ENCODE peak calls at places on chromosomes 6 and 20, in nine cellular contexts. One of them, this sample, is unnamed.

GRCh38 chr6:45791600-45792168 is 224.0 kb downstream of the CLIC5 start:
- DNase-seq in stimulated activated CD4-positive, alpha-beta T cell treated with anti-CD3 and anti-CD28 coated beads, Interleukin-1b, Interleukin-23, amount 100 ng/mL, for 1 hour: no peak
- DNase-seq in cardiac muscle cell: no peak
- DNase-seq in OCI-LY7: no peak
- DNase-seq in activated CD4-positive, alpha-beta T cell treated with anti-CD3 and anti-CD28 coated beads, Interleukin-2, amount 50 U/mL, for 4 hours: no peak
- DNase-seq in memory B cell: no peak
- DNase-seq in caudate nucleus: no peak
- DNase-seq in NCI-H1105: no peak
- DNase-seq in fibroblast of the conjunctiva: no peak
- DNase-seq in this sample: no peak

GRCh38 chr6:89385156-89385667 is 26.9 kb downstream of the RRAGD start:
- DNase-seq in stimulated activated CD4-positive, alpha-beta T cell treated with anti-CD3 and anti-CD28 coated beads, Interleukin-1b, Interleukin-23, amount 100 ng/mL, for 1 hour: no peak
- DNase-seq in cardiac muscle cell: no peak
- DNase-seq in OCI-LY7: no peak
- DNase-seq in activated CD4-positive, alpha-beta T cell treated with anti-CD3 and anti-CD28 coated beads, Interleukin-2, amount 50 U/mL, for 4 hours: no peak
- DNase-seq in memory B cell: no peak
- DNase-seq in caudate nucleus: no peak
- DNase-seq in NCI-H1105: no peak
- DNase-seq in fibroblast of the conjunctiva: no peak
- DNase-seq in this sample: peak; percentile 33

GRCh38 chr6:1497593-1498105 is 108.3 kb downstream of the FOXF2 start:
- DNase-seq in stimulated activated CD4-positive, alpha-beta T cell treated with anti-CD3 and anti-CD28 coated beads, Interleukin-1b, Interleukin-23, amount 100 ng/mL, for 1 hour: no peak
- DNase-seq in cardiac muscle cell: no peak
- DNase-seq in OCI-LY7: no peak
- DNase-seq in activated CD4-positive, alpha-beta T cell treated with anti-CD3 and anti-CD28 coated beads, Interleukin-2, amount 50 U/mL, for 4 hours: no peak
- DNase-seq in memory B cell: no peak
- DNase-seq in caudate nucleus: peak; percentile 21
- DNase-seq in NCI-H1105: no peak
- DNase-seq in fibroblast of the conjunctiva: no peak
- DNase-seq in this sample: no peak

GRCh38 chr6:31776961-31777666 is at the start of gene VWA7:
- DNase-seq in stimulated activated CD4-positive, alpha-beta T cell treated with anti-CD3 and anti-CD28 coated beads, Interleukin-1b, Interleukin-23, amount 100 ng/mL, for 1 hour: peak; percentile 58
- DNase-seq in cardiac muscle cell: peak; percentile 94
- DNase-seq in OCI-LY7: no peak
- DNase-seq in activated CD4-positive, alpha-beta T cell treated with anti-CD3 and anti-CD28 coated beads, Interleukin-2, amount 50 U/mL, for 4 hours: peak; percentile 70
- DNase-seq in memory B cell: peak; percentile 60
- DNase-seq in caudate nucleus: no peak
- DNase-seq in NCI-H1105: peak; percentile 72
- DNase-seq in fibroblast of the conjunctiva: peak; percentile 37
- DNase-seq in this sample: peak; percentile 50

GRCh38 chr20:10040070-10040970 is 5.5 kb downstream of the ANKEF1 start:
- DNase-seq in stimulated activated CD4-positive, alpha-beta T cell treated with anti-CD3 and anti-CD28 coated beads, Interleukin-1b, Interleukin-23, amount 100 ng/mL, for 1 hour: no peak
- DNase-seq in cardiac muscle cell: no peak
- DNase-seq in OCI-LY7: no peak
- DNase-seq in activated CD4-positive, alpha-beta T cell treated with anti-CD3 and anti-CD28 coated beads, Interleukin-2, amount 50 U/mL, for 4 hours: no peak
- DNase-seq in memory B cell: no peak
- DNase-seq in caudate nucleus: no peak
- DNase-seq in NCI-H1105: no peak
- DNase-seq in fibroblast of the conjunctiva: no peak
- DNase-seq in this sample: no peak

GRCh38 chr20:22352019-22352418 is 232.4 kb downstream of the FOXA2 start:
- DNase-seq in stimulated activated CD4-positive, alpha-beta T cell treated with anti-CD3 and anti-CD28 coated beads, Interleukin-1b, Interleukin-23, amount 100 ng/mL, for 1 hour: no peak
- DNase-seq in cardiac muscle cell: no peak
- DNase-seq in OCI-LY7: no peak
- DNase-seq in activated CD4-positive, alpha-beta T cell treated with anti-CD3 and anti-CD28 coated beads, Interleukin-2, amount 50 U/mL, for 4 hours: no peak
- DNase-seq in memory B cell: no peak
- DNase-seq in caudate nucleus: no peak
- DNase-seq in NCI-H1105: no peak
- DNase-seq in fibroblast of the conjunctiva: no peak
- DNase-seq in this sample: no peak

GRCh38 chr20:59745201-59745600 is 140.9 kb downstream of the PHACTR3 start:
- DNase-seq in stimulated activated CD4-positive, alpha-beta T cell treated with anti-CD3 and anti-CD28 coated beads, Interleukin-1b, Interleukin-23, amount 100 ng/mL, for 1 hour: no peak
- DNase-seq in cardiac muscle cell: no peak
- DNase-seq in OCI-LY7: no peak
- DNase-seq in activated CD4-positive, alpha-beta T cell treated with anti-CD3 and anti-CD28 coated beads, Interleukin-2, amount 50 U/mL, for 4 hours: no peak
- DNase-seq in memory B cell: no peak
- DNase-seq in caudate nucleus: no peak
- DNase-seq in NCI-H1105: no peak
- DNase-seq in fibroblast of the conjunctiva: no peak
- DNase-seq in this sample: no peak

GRCh38 chr20:46366826-46367225 is 39.6 kb downstream of the ELMO2 start:
- DNase-seq in stimulated activated CD4-positive, alpha-beta T cell treated with anti-CD3 and anti-CD28 coated beads, Interleukin-1b, Interleukin-23, amount 100 ng/mL, for 1 hour: no peak
- DNase-seq in cardiac muscle cell: no peak
- DNase-seq in OCI-LY7: no peak
- DNase-seq in activated CD4-positive, alpha-beta T cell treated with anti-CD3 and anti-CD28 coated beads, Interleukin-2, amount 50 U/mL, for 4 hours: no peak
- DNase-seq in memory B cell: no peak
- DNase-seq in caudate nucleus: no peak
- DNase-seq in NCI-H1105: no peak
- DNase-seq in fibroblast of the conjunctiva: no peak
- DNase-seq in this sample: no peak

GRCh38 chr6:79538481-79538971 is 1.3 kb upstream of the LCA5 start:
- DNase-seq in stimulated activated CD4-positive, alpha-beta T cell treated with anti-CD3 and anti-CD28 coated beads, Interleukin-1b, Interleukin-23, amount 100 ng/mL, for 1 hour: no peak
- DNase-seq in cardiac muscle cell: no peak
- DNase-seq in OCI-LY7: no peak
- DNase-seq in activated CD4-positive, alpha-beta T cell treated with anti-CD3 and anti-CD28 coated beads, Interleukin-2, amount 50 U/mL, for 4 hours: no peak
- DNase-seq in memory B cell: no peak
- DNase-seq in caudate nucleus: no peak
- DNase-seq in NCI-H1105: no peak
- DNase-seq in fibroblast of the conjunctiva: no peak
- DNase-seq in this sample: no peak

GRCh38 chr6:31125586-31126363 is 5.5 kb upstream of the CDSN start:
- DNase-seq in stimulated activated CD4-positive, alpha-beta T cell treated with anti-CD3 and anti-CD28 coated beads, Interleukin-1b, Interleukin-23, amount 100 ng/mL, for 1 hour: no peak
- DNase-seq in cardiac muscle cell: no peak
- DNase-seq in OCI-LY7: no peak
- DNase-seq in activated CD4-positive, alpha-beta T cell treated with anti-CD3 and anti-CD28 coated beads, Interleukin-2, amount 50 U/mL, for 4 hours: no peak
- DNase-seq in memory B cell: no peak
- DNase-seq in caudate nucleus: no peak
- DNase-seq in NCI-H1105: no peak
- DNase-seq in fibroblast of the conjunctiva: no peak
- DNase-seq in this sample: no peak

GRCh38 chr6:104862456-104862855 is 2.7 kb upstream of the HACE1 start:
- DNase-seq in stimulated activated CD4-positive, alpha-beta T cell treated with anti-CD3 and anti-CD28 coated beads, Interleukin-1b, Interleukin-23, amount 100 ng/mL, for 1 hour: no peak
- DNase-seq in cardiac muscle cell: no peak
- DNase-seq in OCI-LY7: no peak
- DNase-seq in activated CD4-positive, alpha-beta T cell treated with anti-CD3 and anti-CD28 coated beads, Interleukin-2, amount 50 U/mL, for 4 hours: no peak
- DNase-seq in memory B cell: no peak
- DNase-seq in caudate nucleus: no peak
- DNase-seq in NCI-H1105: no peak
- DNase-seq in fibroblast of the conjunctiva: no peak
- DNase-seq in this sample: no peak

GRCh38 chr20:7585126-7585679 is 355.1 kb downstream of the HAO1 start:
- DNase-seq in stimulated activated CD4-positive, alpha-beta T cell treated with anti-CD3 and anti-CD28 coated beads, Interleukin-1b, Interleukin-23, amount 100 ng/mL, for 1 hour: no peak
- DNase-seq in cardiac muscle cell: no peak
- DNase-seq in OCI-LY7: no peak
- DNase-seq in activated CD4-positive, alpha-beta T cell treated with anti-CD3 and anti-CD28 coated beads, Interleukin-2, amount 50 U/mL, for 4 hours: no peak
- DNase-seq in memory B cell: no peak
- DNase-seq in caudate nucleus: no peak
- DNase-seq in NCI-H1105: no peak
- DNase-seq in fibroblast of the conjunctiva: no peak
- DNase-seq in this sample: no peak

GRCh38 chr6:11042025-11042749 is 1.9 kb downstream of the ELOVL2 start:
- DNase-seq in stimulated activated CD4-positive, alpha-beta T cell treated with anti-CD3 and anti-CD28 coated beads, Interleukin-1b, Interleukin-23, amount 100 ng/mL, for 1 hour: no peak
- DNase-seq in cardiac muscle cell: no peak
- DNase-seq in OCI-LY7: no peak
- DNase-seq in activated CD4-positive, alpha-beta T cell treated with anti-CD3 and anti-CD28 coated beads, Interleukin-2, amount 50 U/mL, for 4 hours: no peak
- DNase-seq in memory B cell: no peak
- DNase-seq in caudate nucleus: no peak
- DNase-seq in NCI-H1105: no peak
- DNase-seq in fibroblast of the conjunctiva: no peak
- DNase-seq in this sample: no peak

GRCh38 chr6:64376394-64376793 is 740.8 kb downstream of the PHF3 start:
- DNase-seq in stimulated activated CD4-positive, alpha-beta T cell treated with anti-CD3 and anti-CD28 coated beads, Interleukin-1b, Interleukin-23, amount 100 ng/mL, for 1 hour: no peak
- DNase-seq in cardiac muscle cell: peak; percentile 30
- DNase-seq in OCI-LY7: no peak
- DNase-seq in activated CD4-positive, alpha-beta T cell treated with anti-CD3 and anti-CD28 coated beads, Interleukin-2, amount 50 U/mL, for 4 hours: no peak
- DNase-seq in memory B cell: no peak
- DNase-seq in caudate nucleus: no peak
- DNase-seq in NCI-H1105: no peak
- DNase-seq in fibroblast of the conjunctiva: no peak
- DNase-seq in this sample: no peak

GRCh38 chr20:36173451-36173933 is 19.0 kb downstream of the EPB41L1 start:
- DNase-seq in stimulated activated CD4-positive, alpha-beta T cell treated with anti-CD3 and anti-CD28 coated beads, Interleukin-1b, Interleukin-23, amount 100 ng/mL, for 1 hour: no peak
- DNase-seq in cardiac muscle cell: peak; percentile 93
- DNase-seq in OCI-LY7: no peak
- DNase-seq in activated CD4-positive, alpha-beta T cell treated with anti-CD3 and anti-CD28 coated beads, Interleukin-2, amount 50 U/mL, for 4 hours: no peak
- DNase-seq in memory B cell: no peak
- DNase-seq in caudate nucleus: no peak
- DNase-seq in NCI-H1105: no peak
- DNase-seq in fibroblast of the conjunctiva: no peak
- DNase-seq in this sample: peak; percentile 32

GRCh38 chr6:35386989-35387388 is 44.6 kb downstream of the PPARD start:
- DNase-seq in stimulated activated CD4-positive, alpha-beta T cell treated with anti-CD3 and anti-CD28 coated beads, Interleukin-1b, Interleukin-23, amount 100 ng/mL, for 1 hour: no peak
- DNase-seq in cardiac muscle cell: no peak
- DNase-seq in OCI-LY7: peak; percentile 77
- DNase-seq in activated CD4-positive, alpha-beta T cell treated with anti-CD3 and anti-CD28 coated beads, Interleukin-2, amount 50 U/mL, for 4 hours: no peak
- DNase-seq in memory B cell: no peak
- DNase-seq in caudate nucleus: no peak
- DNase-seq in NCI-H1105: no peak
- DNase-seq in fibroblast of the conjunctiva: no peak
- DNase-seq in this sample: no peak

GRCh38 chr6:11868392-11868791 is 89.8 kb upstream of the ADTRP start:
- DNase-seq in stimulated activated CD4-positive, alpha-beta T cell treated with anti-CD3 and anti-CD28 coated beads, Interleukin-1b, Interleukin-23, amount 100 ng/mL, for 1 hour: no peak
- DNase-seq in cardiac muscle cell: no peak
- DNase-seq in OCI-LY7: no peak
- DNase-seq in activated CD4-positive, alpha-beta T cell treated with anti-CD3 and anti-CD28 coated beads, Interleukin-2, amount 50 U/mL, for 4 hours: no peak
- DNase-seq in memory B cell: no peak
- DNase-seq in caudate nucleus: no peak
- DNase-seq in NCI-H1105: no peak
- DNase-seq in fibroblast of the conjunctiva: no peak
- DNase-seq in this sample: no peak

GRCh38 chr6:126955621-126956020 is 162.8 kb upstream of the RSPO3 start:
- DNase-seq in stimulated activated CD4-positive, alpha-beta T cell treated with anti-CD3 and anti-CD28 coated beads, Interleukin-1b, Interleukin-23, amount 100 ng/mL, for 1 hour: no peak
- DNase-seq in cardiac muscle cell: no peak
- DNase-seq in OCI-LY7: no peak
- DNase-seq in activated CD4-positive, alpha-beta T cell treated with anti-CD3 and anti-CD28 coated beads, Interleukin-2, amount 50 U/mL, for 4 hours: no peak
- DNase-seq in memory B cell: no peak
- DNase-seq in caudate nucleus: no peak
- DNase-seq in NCI-H1105: peak; percentile 18
- DNase-seq in fibroblast of the conjunctiva: no peak
- DNase-seq in this sample: no peak

GRCh38 chr6:26571592-26572296 is 25.0 kb upstream of the ABT1 start:
- DNase-seq in stimulated activated CD4-positive, alpha-beta T cell treated with anti-CD3 and anti-CD28 coated beads, Interleukin-1b, Interleukin-23, amount 100 ng/mL, for 1 hour: no peak
- DNase-seq in cardiac muscle cell: peak; percentile 72
- DNase-seq in OCI-LY7: no peak
- DNase-seq in activated CD4-positive, alpha-beta T cell treated with anti-CD3 and anti-CD28 coated beads, Interleukin-2, amount 50 U/mL, for 4 hours: no peak
- DNase-seq in memory B cell: no peak
- DNase-seq in caudate nucleus: no peak
- DNase-seq in NCI-H1105: peak; percentile 54
- DNase-seq in fibroblast of the conjunctiva: peak; percentile 81
- DNase-seq in this sample: no peak

GRCh38 chr20:40416274-40416673 is 272.8 kb downstream of the MAFB start:
- DNase-seq in stimulated activated CD4-positive, alpha-beta T cell treated with anti-CD3 and anti-CD28 coated beads, Interleukin-1b, Interleukin-23, amount 100 ng/mL, for 1 hour: no peak
- DNase-seq in cardiac muscle cell: no peak
- DNase-seq in OCI-LY7: no peak
- DNase-seq in activated CD4-positive, alpha-beta T cell treated with anti-CD3 and anti-CD28 coated beads, Interleukin-2, amount 50 U/mL, for 4 hours: no peak
- DNase-seq in memory B cell: no peak
- DNase-seq in caudate nucleus: no peak
- DNase-seq in NCI-H1105: no peak
- DNase-seq in fibroblast of the conjunctiva: no peak
- DNase-seq in this sample: no peak

GRCh38 chr6:146050168-146050567 is 21.3 kb downstream of the GRM1 start:
- DNase-seq in stimulated activated CD4-positive, alpha-beta T cell treated with anti-CD3 and anti-CD28 coated beads, Interleukin-1b, Interleukin-23, amount 100 ng/mL, for 1 hour: no peak
- DNase-seq in cardiac muscle cell: no peak
- DNase-seq in OCI-LY7: no peak
- DNase-seq in activated CD4-positive, alpha-beta T cell treated with anti-CD3 and anti-CD28 coated beads, Interleukin-2, amount 50 U/mL, for 4 hours: no peak
- DNase-seq in memory B cell: no peak
- DNase-seq in caudate nucleus: no peak
- DNase-seq in NCI-H1105: no peak
- DNase-seq in fibroblast of the conjunctiva: no peak
- DNase-seq in this sample: no peak

GRCh38 chr20:24694727-24695528 is 225.5 kb downstream of the SYNDIG1 start:
- DNase-seq in stimulated activated CD4-positive, alpha-beta T cell treated with anti-CD3 and anti-CD28 coated beads, Interleukin-1b, Interleukin-23, amount 100 ng/mL, for 1 hour: no peak
- DNase-seq in cardiac muscle cell: no peak
- DNase-seq in OCI-LY7: no peak
- DNase-seq in activated CD4-positive, alpha-beta T cell treated with anti-CD3 and anti-CD28 coated beads, Interleukin-2, amount 50 U/mL, for 4 hours: no peak
- DNase-seq in memory B cell: no peak
- DNase-seq in caudate nucleus: no peak
- DNase-seq in NCI-H1105: no peak
- DNase-seq in fibroblast of the conjunctiva: no peak
- DNase-seq in this sample: no peak

GRCh38 chr6:2562721-2563120 is 188.0 kb downstream of the MYLK4 start:
- DNase-seq in stimulated activated CD4-positive, alpha-beta T cell treated with anti-CD3 and anti-CD28 coated beads, Interleukin-1b, Interleukin-23, amount 100 ng/mL, for 1 hour: no peak
- DNase-seq in cardiac muscle cell: peak; percentile 21
- DNase-seq in OCI-LY7: no peak
- DNase-seq in activated CD4-positive, alpha-beta T cell treated with anti-CD3 and anti-CD28 coated beads, Interleukin-2, amount 50 U/mL, for 4 hours: no peak
- DNase-seq in memory B cell: no peak
- DNase-seq in caudate nucleus: no peak
- DNase-seq in NCI-H1105: no peak
- DNase-seq in fibroblast of the conjunctiva: no peak
- DNase-seq in this sample: no peak

GRCh38 chr6:37340639-37340943 is 13.2 kb upstream of the RNF8 start:
- DNase-seq in stimulated activated CD4-positive, alpha-beta T cell treated with anti-CD3 and anti-CD28 coated beads, Interleukin-1b, Interleukin-23, amount 100 ng/mL, for 1 hour: no peak
- DNase-seq in cardiac muscle cell: no peak
- DNase-seq in OCI-LY7: no peak
- DNase-seq in activated CD4-positive, alpha-beta T cell treated with anti-CD3 and anti-CD28 coated beads, Interleukin-2, amount 50 U/mL, for 4 hours: no peak
- DNase-seq in memory B cell: no peak
- DNase-seq in caudate nucleus: no peak
- DNase-seq in NCI-H1105: no peak
- DNase-seq in fibroblast of the conjunctiva: no peak
- DNase-seq in this sample: no peak

GRCh38 chr6:25026723-25027122 is 91.0 kb upstream of the RIPOR2 start:
- DNase-seq in stimulated activated CD4-positive, alpha-beta T cell treated with anti-CD3 and anti-CD28 coated beads, Interleukin-1b, Interleukin-23, amount 100 ng/mL, for 1 hour: no peak
- DNase-seq in cardiac muscle cell: no peak
- DNase-seq in OCI-LY7: peak; percentile 38
- DNase-seq in activated CD4-positive, alpha-beta T cell treated with anti-CD3 and anti-CD28 coated beads, Interleukin-2, amount 50 U/mL, for 4 hours: no peak
- DNase-seq in memory B cell: no peak
- DNase-seq in caudate nucleus: no peak
- DNase-seq in NCI-H1105: peak; percentile 38
- DNase-seq in fibroblast of the conjunctiva: no peak
- DNase-seq in this sample: no peak

GRCh38 chr20:49747707-49748524 is 34.2 kb upstream of the B4GALT5 start:
- DNase-seq in stimulated activated CD4-positive, alpha-beta T cell treated with anti-CD3 and anti-CD28 coated beads, Interleukin-1b, Interleukin-23, amount 100 ng/mL, for 1 hour: no peak
- DNase-seq in cardiac muscle cell: no peak
- DNase-seq in OCI-LY7: no peak
- DNase-seq in activated CD4-positive, alpha-beta T cell treated with anti-CD3 and anti-CD28 coated beads, Interleukin-2, amount 50 U/mL, for 4 hours: no peak
- DNase-seq in memory B cell: no peak
- DNase-seq in caudate nucleus: no peak
- DNase-seq in NCI-H1105: no peak
- DNase-seq in fibroblast of the conjunctiva: peak; percentile 51
- DNase-seq in this sample: no peak

GRCh38 chr6:160274846-160275510 is 16.4 kb upstream of the SLC22A2 start:
- DNase-seq in stimulated activated CD4-positive, alpha-beta T cell treated with anti-CD3 and anti-CD28 coated beads, Interleukin-1b, Interleukin-23, amount 100 ng/mL, for 1 hour: no peak
- DNase-seq in cardiac muscle cell: no peak
- DNase-seq in OCI-LY7: no peak
- DNase-seq in activated CD4-positive, alpha-beta T cell treated with anti-CD3 and anti-CD28 coated beads, Interleukin-2, amount 50 U/mL, for 4 hours: no peak
- DNase-seq in memory B cell: no peak
- DNase-seq in caudate nucleus: no peak
- DNase-seq in NCI-H1105: no peak
- DNase-seq in fibroblast of the conjunctiva: no peak
- DNase-seq in this sample: no peak

GRCh38 chr6:1670711-1671462 is 61.2 kb downstream of the FOXC1 start:
- DNase-seq in stimulated activated CD4-positive, alpha-beta T cell treated with anti-CD3 and anti-CD28 coated beads, Interleukin-1b, Interleukin-23, amount 100 ng/mL, for 1 hour: no peak
- DNase-seq in cardiac muscle cell: peak; percentile 40
- DNase-seq in OCI-LY7: no peak
- DNase-seq in activated CD4-positive, alpha-beta T cell treated with anti-CD3 and anti-CD28 coated beads, Interleukin-2, amount 50 U/mL, for 4 hours: no peak
- DNase-seq in memory B cell: no peak
- DNase-seq in caudate nucleus: no peak
- DNase-seq in NCI-H1105: no peak
- DNase-seq in fibroblast of the conjunctiva: no peak
- DNase-seq in this sample: no peak

GRCh38 chr20:1566701-1567100 is 9.2 kb upstream of the SIRPD start:
- DNase-seq in stimulated activated CD4-positive, alpha-beta T cell treated with anti-CD3 and anti-CD28 coated beads, Interleukin-1b, Interleukin-23, amount 100 ng/mL, for 1 hour: no peak
- DNase-seq in cardiac muscle cell: no peak
- DNase-seq in OCI-LY7: no peak
- DNase-seq in activated CD4-positive, alpha-beta T cell treated with anti-CD3 and anti-CD28 coated beads, Interleukin-2, amount 50 U/mL, for 4 hours: no peak
- DNase-seq in memory B cell: no peak
- DNase-seq in caudate nucleus: no peak
- DNase-seq in NCI-H1105: no peak
- DNase-seq in fibroblast of the conjunctiva: no peak
- DNase-seq in this sample: no peak

GRCh38 chr20:57991211-57991841 is 237.1 kb downstream of the ANKRD60 start:
- DNase-seq in stimulated activated CD4-positive, alpha-beta T cell treated with anti-CD3 and anti-CD28 coated beads, Interleukin-1b, Interleukin-23, amount 100 ng/mL, for 1 hour: no peak
- DNase-seq in cardiac muscle cell: no peak
- DNase-seq in OCI-LY7: no peak
- DNase-seq in activated CD4-positive, alpha-beta T cell treated with anti-CD3 and anti-CD28 coated beads, Interleukin-2, amount 50 U/mL, for 4 hours: no peak
- DNase-seq in memory B cell: no peak
- DNase-seq in caudate nucleus: no peak
- DNase-seq in NCI-H1105: no peak
- DNase-seq in fibroblast of the conjunctiva: peak; percentile 33
- DNase-seq in this sample: no peak

GRCh38 chr6:152922706-152923105 is 60.1 kb downstream of the FBXO5 start:
- DNase-seq in stimulated activated CD4-positive, alpha-beta T cell treated with anti-CD3 and anti-CD28 coated beads, Interleukin-1b, Interleukin-23, amount 100 ng/mL, for 1 hour: no peak
- DNase-seq in cardiac muscle cell: no peak
- DNase-seq in OCI-LY7: no peak
- DNase-seq in activated CD4-positive, alpha-beta T cell treated with anti-CD3 and anti-CD28 coated beads, Interleukin-2, amount 50 U/mL, for 4 hours: no peak
- DNase-seq in memory B cell: no peak
- DNase-seq in caudate nucleus: no peak
- DNase-seq in NCI-H1105: no peak
- DNase-seq in fibroblast of the conjunctiva: no peak
- DNase-seq in this sample: no peak